ENCODE peak calls at places on chromosomes 11 and 22, in eight cellular contexts. One of them, this sample, is unnamed.

GRCh38 chr22:48744967-48745841 is 1082.5 kb downstream of the BRD1 start:
- DNase-seq in psoas muscle: no peak
- DNase-seq in heart right ventricle: no peak
- DNase-seq in cardiac muscle cell: no peak
- DNase-seq in kidney: peak
- DNase-seq in ovary: no peak
- DNase-seq in AG04450: no peak
- DNase-seq in foreskin keratinocyte: no peak
- DNase-seq in this sample: no peak

GRCh38 chr11:19283998-19284397 is 43.3 kb upstream of the E2F8 start:
- DNase-seq in psoas muscle: no peak
- DNase-seq in heart right ventricle: no peak
- DNase-seq in cardiac muscle cell: no peak
- DNase-seq in kidney: no peak
- DNase-seq in ovary: no peak
- DNase-seq in AG04450: no peak
- DNase-seq in foreskin keratinocyte: no peak
- DNase-seq in this sample: no peak

GRCh38 chr11:13119361-13119760 is 110.2 kb downstream of the RASSF10 start:
- DNase-seq in psoas muscle: no peak
- DNase-seq in heart right ventricle: no peak
- DNase-seq in cardiac muscle cell: no peak
- DNase-seq in kidney: no peak
- DNase-seq in ovary: no peak
- DNase-seq in AG04450: no peak
- DNase-seq in foreskin keratinocyte: no peak
- DNase-seq in this sample: no peak

GRCh38 chr11:122556605-122557004 is 98.9 kb upstream of the UBASH3B start:
- DNase-seq in psoas muscle: peak
- DNase-seq in heart right ventricle: peak
- DNase-seq in cardiac muscle cell: peak
- DNase-seq in kidney: no peak
- DNase-seq in ovary: peak
- DNase-seq in AG04450: no peak
- DNase-seq in foreskin keratinocyte: no peak
- DNase-seq in this sample: no peak

GRCh38 chr11:76660533-76661305 is 9.8 kb downstream of the LRRC32 start:
- DNase-seq in psoas muscle: no peak
- DNase-seq in heart right ventricle: no peak
- DNase-seq in cardiac muscle cell: no peak
- DNase-seq in kidney: peak
- DNase-seq in ovary: peak
- DNase-seq in AG04450: no peak
- DNase-seq in foreskin keratinocyte: no peak
- DNase-seq in this sample: peak

GRCh38 chr11:95307310-95307709 is 76.3 kb upstream of the SESN3 start:
- DNase-seq in psoas muscle: no peak
- DNase-seq in heart right ventricle: no peak
- DNase-seq in cardiac muscle cell: no peak
- DNase-seq in kidney: no peak
- DNase-seq in ovary: no peak
- DNase-seq in AG04450: no peak
- DNase-seq in foreskin keratinocyte: no peak
- DNase-seq in this sample: no peak

GRCh38 chr11:120710354-120711187 is 199.0 kb downstream of the GRIK4 start:
- DNase-seq in psoas muscle: peak
- DNase-seq in heart right ventricle: no peak
- DNase-seq in cardiac muscle cell: peak
- DNase-seq in kidney: peak
- DNase-seq in ovary: peak
- DNase-seq in AG04450: peak
- DNase-seq in foreskin keratinocyte: peak
- DNase-seq in this sample: no peak

GRCh38 chr22:28923826-28924732 is 40.7 kb downstream of the ZNRF3 start:
- DNase-seq in psoas muscle: peak
- DNase-seq in heart right ventricle: peak
- DNase-seq in cardiac muscle cell: no peak
- DNase-seq in kidney: peak
- DNase-seq in ovary: peak
- DNase-seq in AG04450: no peak
- DNase-seq in foreskin keratinocyte: no peak
- DNase-seq in this sample: peak

GRCh38 chr11:117528061-117528780 is 200.6 kb downstream of the CEP164 start:
- DNase-seq in psoas muscle: no peak
- DNase-seq in heart right ventricle: no peak
- DNase-seq in cardiac muscle cell: no peak
- DNase-seq in kidney: no peak
- DNase-seq in ovary: no peak
- DNase-seq in AG04450: no peak
- DNase-seq in foreskin keratinocyte: no peak
- DNase-seq in this sample: no peak

GRCh38 chr22:47190276-47190956 is 428.0 kb downstream of the TBC1D22A start:
- DNase-seq in psoas muscle: no peak
- DNase-seq in heart right ventricle: no peak
- DNase-seq in cardiac muscle cell: no peak
- DNase-seq in kidney: peak
- DNase-seq in ovary: peak
- DNase-seq in AG04450: no peak
- DNase-seq in foreskin keratinocyte: no peak
- DNase-seq in this sample: peak

DNA sequence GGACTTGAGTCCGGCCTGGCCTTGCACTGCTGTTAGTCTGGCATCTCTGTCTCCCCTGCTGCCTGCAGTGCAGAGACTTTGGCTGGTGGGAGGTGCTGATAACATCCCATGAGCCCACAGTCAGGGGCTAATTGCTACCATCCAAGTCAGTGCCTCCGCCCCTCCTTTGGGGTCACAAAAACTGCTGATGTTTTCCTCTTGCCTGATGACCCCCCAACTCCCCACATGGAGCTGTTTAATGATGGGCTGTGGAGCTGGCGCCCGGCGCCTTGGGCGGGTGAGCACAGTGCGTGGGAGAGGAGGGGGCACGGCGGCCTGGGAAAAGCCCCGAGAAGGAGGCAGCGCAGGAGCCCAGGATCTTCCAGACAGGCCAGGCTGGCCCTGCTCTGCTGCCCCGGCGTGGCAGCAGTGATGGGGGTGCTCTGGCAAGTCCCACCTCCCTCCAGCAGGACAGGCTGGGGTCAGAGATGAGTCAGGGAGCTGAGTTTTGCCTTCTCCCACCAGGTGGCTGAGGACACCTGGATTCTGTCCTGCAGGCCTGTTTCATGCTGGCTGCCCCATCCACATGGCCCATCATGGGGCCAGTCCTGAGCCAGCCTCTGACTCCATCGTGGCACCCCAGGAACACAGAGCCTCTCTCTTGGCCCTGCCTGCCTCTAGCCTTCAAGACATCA is 43.8 kb downstream of the NECTIN1 start:
- DNase-seq in psoas muscle: no peak
- DNase-seq in heart right ventricle: no peak
- DNase-seq in cardiac muscle cell: no peak
- DNase-seq in kidney: no peak
- DNase-seq in ovary: no peak
- DNase-seq in AG04450: no peak
- DNase-seq in foreskin keratinocyte: no peak
- DNase-seq in this sample: no peak
- H3K27ac ChIP-seq in psoas muscle: no peak
- H3K27ac ChIP-seq in heart right ventricle: no peak
- H3K27ac ChIP-seq in cardiac muscle cell: no peak
- H3K27ac ChIP-seq in kidney: no peak
- H3K27ac ChIP-seq in ovary: no peak
- H3K27ac ChIP-seq in AG04450: no peak
- H3K27ac ChIP-seq in foreskin keratinocyte: peak
- H3K27ac ChIP-seq in this sample: no peak

GRCh38 chr11:70625921-70626518 is 227.7 kb downstream of the CTTN start:
- DNase-seq in psoas muscle: no peak
- DNase-seq in heart right ventricle: no peak
- DNase-seq in cardiac muscle cell: no peak
- DNase-seq in kidney: no peak
- DNase-seq in ovary: no peak
- DNase-seq in AG04450: no peak
- DNase-seq in foreskin keratinocyte: no peak
- DNase-seq in this sample: no peak

GRCh38 chr11:70628176-70628860 is 230.0 kb downstream of the CTTN start:
- DNase-seq in psoas muscle: no peak
- DNase-seq in heart right ventricle: no peak
- DNase-seq in cardiac muscle cell: no peak
- DNase-seq in kidney: no peak
- DNase-seq in ovary: no peak
- DNase-seq in AG04450: no peak
- DNase-seq in foreskin keratinocyte: no peak
- DNase-seq in this sample: no peak

GRCh38 chr11:70628881-70629844 is 230.8 kb downstream of the CTTN start:
- DNase-seq in psoas muscle: peak
- DNase-seq in heart right ventricle: peak
- DNase-seq in cardiac muscle cell: peak
- DNase-seq in kidney: no peak
- DNase-seq in ovary: peak
- DNase-seq in AG04450: no peak
- DNase-seq in foreskin keratinocyte: no peak
- DNase-seq in this sample: peak

GRCh38 chr11:70625051-70625450 is 226.7 kb downstream of the CTTN start:
- DNase-seq in psoas muscle: no peak
- DNase-seq in heart right ventricle: no peak
- DNase-seq in cardiac muscle cell: no peak
- DNase-seq in kidney: no peak
- DNase-seq in ovary: no peak
- DNase-seq in AG04450: no peak
- DNase-seq in foreskin keratinocyte: no peak
- DNase-seq in this sample: no peak

DNA sequence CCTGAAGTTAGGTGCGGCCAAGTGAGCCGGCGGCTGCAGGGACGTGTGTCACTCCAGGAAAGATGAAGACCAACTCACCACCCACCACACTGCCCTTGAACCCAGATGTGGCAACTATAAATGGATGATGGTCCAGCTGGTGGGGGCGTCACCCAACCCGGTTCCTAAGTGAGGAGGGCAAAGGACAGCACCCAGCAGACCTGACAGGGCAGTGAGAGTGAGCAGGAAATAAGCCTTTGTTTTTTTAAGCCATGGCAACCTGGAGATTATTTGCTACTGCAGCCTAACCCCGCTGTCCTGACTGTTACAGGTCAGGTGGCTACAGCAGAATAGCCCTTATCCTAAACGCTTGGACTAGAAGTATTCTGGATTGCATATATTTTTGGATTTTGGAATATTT is 228.9 kb downstream of the CTTN start:
- DNase-seq in psoas muscle: no peak
- DNase-seq in heart right ventricle: no peak
- DNase-seq in cardiac muscle cell: no peak
- DNase-seq in kidney: no peak
- DNase-seq in ovary: no peak
- DNase-seq in AG04450: no peak
- DNase-seq in foreskin keratinocyte: no peak
- DNase-seq in this sample: no peak
- H3K27ac ChIP-seq in psoas muscle: no peak
- H3K27ac ChIP-seq in heart right ventricle: no peak
- H3K27ac ChIP-seq in cardiac muscle cell: no peak
- H3K27ac ChIP-seq in kidney: no peak
- H3K27ac ChIP-seq in ovary: no peak
- H3K27ac ChIP-seq in AG04450: no peak
- H3K27ac ChIP-seq in foreskin keratinocyte: no peak
- H3K27ac ChIP-seq in this sample: no peak

GRCh38 chr11:12090061-12090572 is 20.3 kb upstream of the MICAL2 start:
- DNase-seq in psoas muscle: no peak
- DNase-seq in heart right ventricle: no peak
- DNase-seq in cardiac muscle cell: peak
- DNase-seq in kidney: no peak
- DNase-seq in ovary: no peak
- DNase-seq in AG04450: no peak
- DNase-seq in foreskin keratinocyte: peak
- DNase-seq in this sample: peak

GRCh38 chr11:12090761-12091261 is 19.6 kb upstream of the MICAL2 start:
- DNase-seq in psoas muscle: no peak
- DNase-seq in heart right ventricle: no peak
- DNase-seq in cardiac muscle cell: no peak
- DNase-seq in kidney: no peak
- DNase-seq in ovary: no peak
- DNase-seq in AG04450: no peak
- DNase-seq in foreskin keratinocyte: peak
- DNase-seq in this sample: peak

GRCh38 chr11:12089041-12089440 is 21.3 kb upstream of the MICAL2 start:
- DNase-seq in psoas muscle: no peak
- DNase-seq in heart right ventricle: no peak
- DNase-seq in cardiac muscle cell: no peak
- DNase-seq in kidney: no peak
- DNase-seq in ovary: no peak
- DNase-seq in AG04450: no peak
- DNase-seq in foreskin keratinocyte: no peak
- DNase-seq in this sample: no peak

GRCh38 chr11:12088531-12088930 is 21.9 kb upstream of the MICAL2 start:
- DNase-seq in psoas muscle: no peak
- DNase-seq in heart right ventricle: no peak
- DNase-seq in cardiac muscle cell: no peak
- DNase-seq in kidney: no peak
- DNase-seq in ovary: no peak
- DNase-seq in AG04450: no peak
- DNase-seq in foreskin keratinocyte: no peak
- DNase-seq in this sample: no peak

GRCh38 chr11:12089473-12089872 is 20.9 kb upstream of the MICAL2 start:
- DNase-seq in psoas muscle: no peak
- DNase-seq in heart right ventricle: no peak
- DNase-seq in cardiac muscle cell: no peak
- DNase-seq in kidney: no peak
- DNase-seq in ovary: no peak
- DNase-seq in AG04450: no peak
- DNase-seq in foreskin keratinocyte: peak
- DNase-seq in this sample: no peak
- H3K27ac ChIP-seq in psoas muscle: no peak
- H3K27ac ChIP-seq in heart right ventricle: no peak
- H3K27ac ChIP-seq in cardiac muscle cell: peak
- H3K27ac ChIP-seq in kidney: no peak
- H3K27ac ChIP-seq in ovary: no peak
- H3K27ac ChIP-seq in AG04450: peak
- H3K27ac ChIP-seq in foreskin keratinocyte: peak
- H3K27ac ChIP-seq in this sample: peak

DNA sequence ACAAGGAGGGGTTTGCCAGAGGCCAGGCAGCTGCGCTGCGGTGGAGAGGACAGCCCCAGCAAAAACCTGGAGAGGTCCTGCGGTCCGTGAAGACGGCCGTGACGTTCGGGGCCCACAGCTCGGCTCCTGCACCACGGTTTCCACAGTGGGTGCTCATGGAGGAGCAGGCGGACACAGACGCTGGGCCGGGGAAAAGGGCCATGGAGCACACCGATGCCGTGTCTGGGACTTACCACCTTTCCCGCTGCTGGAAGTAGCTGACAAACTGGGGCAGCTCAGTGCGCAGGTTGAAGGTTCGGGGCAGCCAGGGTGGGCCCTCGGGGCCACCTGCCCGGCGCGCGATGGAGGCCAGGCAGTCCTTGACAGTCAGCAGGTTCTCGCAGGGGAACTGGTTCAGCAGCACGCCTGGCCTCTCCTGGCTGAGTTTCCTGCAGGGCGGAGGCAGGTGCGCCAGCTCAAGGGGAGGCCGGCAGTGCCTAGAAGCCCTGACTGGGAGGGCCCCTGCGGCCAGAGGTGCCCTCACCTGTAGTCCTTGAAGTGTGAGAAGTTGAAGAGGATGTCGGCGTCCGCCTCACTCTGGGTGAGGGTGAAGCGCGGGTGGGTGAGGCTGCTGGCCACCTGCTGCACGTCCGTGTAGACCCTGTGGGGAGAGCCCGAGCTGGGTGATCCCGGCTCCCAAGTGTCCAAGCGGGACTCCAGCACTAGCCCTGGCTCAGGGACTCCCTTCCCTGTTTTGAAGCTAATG is 12.8 kb downstream of the TTLL12 start:
- DNase-seq in psoas muscle: no peak
- DNase-seq in heart right ventricle: no peak
- DNase-seq in cardiac muscle cell: no peak
- DNase-seq in kidney: peak
- DNase-seq in ovary: peak
- DNase-seq in AG04450: no peak
- DNase-seq in foreskin keratinocyte: no peak
- DNase-seq in this sample: no peak
- H3K27ac ChIP-seq in psoas muscle: no peak
- H3K27ac ChIP-seq in heart right ventricle: no peak
- H3K27ac ChIP-seq in cardiac muscle cell: no peak
- H3K27ac ChIP-seq in kidney: no peak
- H3K27ac ChIP-seq in ovary: no peak
- H3K27ac ChIP-seq in AG04450: no peak
- H3K27ac ChIP-seq in foreskin keratinocyte: no peak
- H3K27ac ChIP-seq in this sample: no peak

This sample was measured in lower lobe of right lung.